ENCODE peak calls at places on chromosomes 6 and 20, in seven cellular contexts. One of them, this sample, is unnamed. For H3K9me3, the result is how much of the 10 kb centered on the place peaks cover.

GRCh38 chr20:36267605-36268500 is 31.6 kb downstream of the AAR2 start:
- DNase-seq in PC-3: no peak
- DNase-seq in endodermal cell: no peak
- DNase-seq in cardiac muscle cell: no peak
- DNase-seq in psoas muscle: no peak
- DNase-seq in Peyer's patch: no peak
- DNase-seq in heart left ventricle: no peak
- DNase-seq in this sample: no peak

GRCh38 chr20:8428988-8429387 is 296.9 kb downstream of the PLCB1 start:
- DNase-seq in PC-3: no peak
- DNase-seq in heart left ventricle: no peak
- DNase-seq in psoas muscle: no peak
- DNase-seq in endodermal cell: no peak
- DNase-seq in Peyer's patch: no peak
- DNase-seq in cardiac muscle cell: no peak
- DNase-seq in this sample: no peak

GRCh38 chr6:29875257-29875656 is 47.6 kb downstream of the HLA-G start:
- DNase-seq in cardiac muscle cell: no peak
- DNase-seq in heart left ventricle: no peak
- DNase-seq in endodermal cell: no peak
- DNase-seq in Peyer's patch: no peak
- DNase-seq in PC-3: no peak
- DNase-seq in psoas muscle: no peak
- DNase-seq in this sample: no peak

GRCh38 chr20:19015326-19015725 is 197.1 kb upstream of the SLC24A3 start:
- DNase-seq in Peyer's patch: no peak
- DNase-seq in cardiac muscle cell: no peak
- DNase-seq in heart left ventricle: no peak
- DNase-seq in PC-3: no peak
- DNase-seq in psoas muscle: peak
- DNase-seq in endodermal cell: peak
- DNase-seq in this sample: no peak

GRCh38 chr6:30573113-30573512 is 1.9 kb downstream of the ABCF1 start:
- DNase-seq in heart left ventricle: no peak
- DNase-seq in cardiac muscle cell: no peak
- DNase-seq in endodermal cell: no peak
- DNase-seq in PC-3: no peak
- DNase-seq in psoas muscle: no peak
- DNase-seq in Peyer's patch: no peak
- DNase-seq in this sample: no peak

GRCh38 chr6:158560787-158561246 is 926 bp downstream of the TMEM181 start:
- DNase-seq in cardiac muscle cell: peak
- DNase-seq in Peyer's patch: no peak
- DNase-seq in PC-3: peak
- DNase-seq in heart left ventricle: no peak
- DNase-seq in psoas muscle: no peak
- DNase-seq in endodermal cell: peak
- DNase-seq in this sample: no peak

GRCh38 chr20:24738981-24739633 is 210.0 kb upstream of the CST7 start:
- DNase-seq in Peyer's patch: no peak
- DNase-seq in endodermal cell: no peak
- DNase-seq in heart left ventricle: no peak
- DNase-seq in psoas muscle: no peak
- DNase-seq in PC-3: no peak
- DNase-seq in cardiac muscle cell: no peak
- DNase-seq in this sample: no peak

GRCh38 chr20:43840382-43841070 is 74.1 kb upstream of the TOX2 start:
- DNase-seq in endodermal cell: peak
- DNase-seq in psoas muscle: no peak
- DNase-seq in cardiac muscle cell: no peak
- DNase-seq in heart left ventricle: no peak
- DNase-seq in Peyer's patch: peak
- DNase-seq in PC-3: peak
- DNase-seq in this sample: no peak

GRCh38 chr6:159981171-159981571 is 12.3 kb downstream of the IGF2R start:
- DNase-seq in cardiac muscle cell: no peak
- DNase-seq in psoas muscle: no peak
- DNase-seq in endodermal cell: no peak
- DNase-seq in heart left ventricle: no peak
- DNase-seq in PC-3: no peak
- DNase-seq in Peyer's patch: no peak
- DNase-seq in this sample: no peak

GRCh38 chr6:137589067-137589848 is 95.1 kb upstream of the OLIG3 start:
- DNase-seq in endodermal cell: peak
- DNase-seq in PC-3: peak
- DNase-seq in Peyer's patch: no peak
- DNase-seq in psoas muscle: no peak
- DNase-seq in heart left ventricle: no peak
- DNase-seq in cardiac muscle cell: peak
- DNase-seq in this sample: peak

GRCh38 chr6:47654255-47654654 is 44.1 kb upstream of the ADGRF4 start:
- DNase-seq in psoas muscle: no peak
- DNase-seq in endodermal cell: no peak
- DNase-seq in Peyer's patch: no peak
- DNase-seq in heart left ventricle: no peak
- DNase-seq in cardiac muscle cell: no peak
- DNase-seq in PC-3: peak
- DNase-seq in this sample: no peak

GRCh38 chr20:56628873-56629463 is at the start of gene TFAP2C:
- DNase-seq in psoas muscle: peak
- DNase-seq in heart left ventricle: peak
- DNase-seq in cardiac muscle cell: peak
- DNase-seq in Peyer's patch: no peak
- DNase-seq in PC-3: peak
- DNase-seq in endodermal cell: peak
- DNase-seq in this sample: no peak

GRCh38 chr6:110544472-110544871 is 68.1 kb upstream of the SLC22A16 start:
- DNase-seq in heart left ventricle: no peak
- DNase-seq in cardiac muscle cell: no peak
- DNase-seq in endodermal cell: peak
- DNase-seq in psoas muscle: no peak
- DNase-seq in PC-3: no peak
- DNase-seq in Peyer's patch: no peak
- DNase-seq in this sample: no peak

GRCh38 chr6:110545081-110545872 is 68.9 kb upstream of the SLC22A16 start:
- DNase-seq in heart left ventricle: no peak
- DNase-seq in PC-3: peak
- DNase-seq in cardiac muscle cell: no peak
- DNase-seq in Peyer's patch: no peak
- DNase-seq in psoas muscle: no peak
- DNase-seq in endodermal cell: no peak
- DNase-seq in this sample: no peak

GRCh38 chr6:110543106-110543505 is 66.7 kb upstream of the SLC22A16 start:
- DNase-seq in psoas muscle: no peak
- DNase-seq in Peyer's patch: no peak
- DNase-seq in heart left ventricle: no peak
- DNase-seq in PC-3: peak
- DNase-seq in endodermal cell: no peak
- DNase-seq in cardiac muscle cell: no peak
- DNase-seq in this sample: no peak

GRCh38 chr6:110541701-110542309 is 65.4 kb upstream of the SLC22A16 start:
- DNase-seq in endodermal cell: no peak
- DNase-seq in PC-3: no peak
- DNase-seq in Peyer's patch: no peak
- DNase-seq in heart left ventricle: no peak
- DNase-seq in psoas muscle: no peak
- DNase-seq in cardiac muscle cell: no peak
- DNase-seq in this sample: no peak

GRCh38 chr6:110542311-110543024 is 66.1 kb upstream of the SLC22A16 start:
- DNase-seq in psoas muscle: no peak
- DNase-seq in cardiac muscle cell: peak
- DNase-seq in Peyer's patch: no peak
- DNase-seq in heart left ventricle: peak
- DNase-seq in PC-3: no peak
- DNase-seq in endodermal cell: no peak
- DNase-seq in this sample: no peak
- TF ChIP-seq CTCF in psoas muscle: no peak
- TF ChIP-seq CTCF in cardiac muscle cell: no peak
- TF ChIP-seq CTCF in Peyer's patch: no peak
- TF ChIP-seq CTCF in heart left ventricle: no peak
- TF ChIP-seq CTCF in PC-3: no peak
- TF ChIP-seq CTCF in endodermal cell: no peak
- TF ChIP-seq CTCF in this sample: no peak

GRCh38 chr20:30489604-30490003 is 767.9 kb upstream of the DEFB115 start:
- DNase-seq in heart left ventricle: no peak
- DNase-seq in cardiac muscle cell: peak
- DNase-seq in PC-3: no peak
- DNase-seq in Peyer's patch: no peak
- DNase-seq in psoas muscle: no peak
- DNase-seq in endodermal cell: peak
- DNase-seq in this sample: no peak
- H3K9me3 ChIP-seq in heart left ventricle: under half
- H3K9me3 ChIP-seq in cardiac muscle cell: under half
- H3K9me3 ChIP-seq in PC-3: under half
- H3K9me3 ChIP-seq in Peyer's patch: under half
- H3K9me3 ChIP-seq in psoas muscle: under half
- H3K9me3 ChIP-seq in endodermal cell: under half
- H3K9me3 ChIP-seq in this sample: under half

GRCh38 chr20:30286157-30286556 is 971.3 kb upstream of the DEFB115 start:
- DNase-seq in psoas muscle: no peak
- DNase-seq in Peyer's patch: no peak
- DNase-seq in cardiac muscle cell: no peak
- DNase-seq in endodermal cell: no peak
- DNase-seq in PC-3: no peak
- DNase-seq in heart left ventricle: no peak
- DNase-seq in this sample: no peak
- TF ChIP-seq CTCF in psoas muscle: no peak
- TF ChIP-seq CTCF in Peyer's patch: peak
- TF ChIP-seq CTCF in cardiac muscle cell: peak
- TF ChIP-seq CTCF in endodermal cell: peak
- TF ChIP-seq CTCF in PC-3: no peak
- TF ChIP-seq CTCF in heart left ventricle: no peak
- TF ChIP-seq CTCF in this sample: no peak

GRCh38 chr6:156579564-156579963 is 197.6 kb upstream of the ARID1B start:
- DNase-seq in PC-3: no peak
- DNase-seq in heart left ventricle: no peak
- DNase-seq in Peyer's patch: no peak
- DNase-seq in psoas muscle: no peak
- DNase-seq in endodermal cell: no peak
- DNase-seq in cardiac muscle cell: no peak
- DNase-seq in this sample: no peak

GRCh38 chr6:156575361-156575760 is 201.8 kb upstream of the ARID1B start:
- DNase-seq in Peyer's patch: no peak
- DNase-seq in PC-3: no peak
- DNase-seq in endodermal cell: no peak
- DNase-seq in psoas muscle: no peak
- DNase-seq in heart left ventricle: no peak
- DNase-seq in cardiac muscle cell: no peak
- DNase-seq in this sample: no peak

GRCh38 chr6:156583083-156583482 is 194.1 kb upstream of the ARID1B start:
- DNase-seq in PC-3: no peak
- DNase-seq in cardiac muscle cell: no peak
- DNase-seq in Peyer's patch: no peak
- DNase-seq in heart left ventricle: no peak
- DNase-seq in psoas muscle: no peak
- DNase-seq in endodermal cell: no peak
- DNase-seq in this sample: no peak

GRCh38 chr6:156582509-156582992 is 194.6 kb upstream of the ARID1B start:
- DNase-seq in Peyer's patch: no peak
- DNase-seq in cardiac muscle cell: no peak
- DNase-seq in endodermal cell: no peak
- DNase-seq in psoas muscle: no peak
- DNase-seq in heart left ventricle: no peak
- DNase-seq in PC-3: no peak
- DNase-seq in this sample: no peak

DNA sequence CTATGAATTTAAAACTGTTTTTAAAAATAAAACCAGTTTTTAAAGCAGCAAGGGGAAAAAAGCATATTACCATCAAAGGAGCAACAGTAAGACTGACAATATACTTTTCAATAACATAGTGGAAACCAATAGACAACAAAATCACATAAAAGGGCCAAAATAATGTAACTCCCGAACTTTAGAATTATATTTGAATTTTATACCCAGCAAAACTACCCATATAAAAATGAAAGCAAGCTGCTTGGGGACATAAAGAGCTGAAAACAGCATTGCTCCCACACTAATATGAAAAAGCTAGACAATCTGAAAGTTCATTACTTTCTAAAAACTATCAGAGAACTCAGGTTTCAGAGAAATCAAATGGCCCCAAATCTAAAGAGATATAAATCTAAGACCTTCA is 199.4 kb upstream of the ARID1B start:
- DNase-seq in endodermal cell: no peak
- DNase-seq in PC-3: no peak
- DNase-seq in cardiac muscle cell: no peak
- DNase-seq in Peyer's patch: no peak
- DNase-seq in psoas muscle: no peak
- DNase-seq in heart left ventricle: no peak
- DNase-seq in this sample: no peak
- H3K9me3 ChIP-seq in endodermal cell: under half
- H3K9me3 ChIP-seq in PC-3: under half
- H3K9me3 ChIP-seq in cardiac muscle cell: under half
- H3K9me3 ChIP-seq in Peyer's patch: under half
- H3K9me3 ChIP-seq in psoas muscle: under half
- H3K9me3 ChIP-seq in heart left ventricle: under half
- H3K9me3 ChIP-seq in this sample: under half

This sample was measured in CD4-positive, alpha-beta T cell.